ENCODE peak calls at places on chromosome 7, in nine cellular contexts. X, D, W, C, O, H, A, I and F are unnamed samples.

GRCh38 chr7:106284516-106285050 is at the start of gene NAMPT:
- DNase-seq in D (peak), W (peak), I (peak), H (peak), X (peak), C (peak), A (peak), O (peak), F (no peak)

GRCh38 chr7:30285067-30285530 is 702 bp downstream of the ZNRF2 start:
- DNase-seq in A (peak), X (peak), H (peak), W (peak), D (no peak), I (peak), O (peak), C (peak), F (peak)

GRCh38 chr7:26782501-26782900 is 81.9 kb downstream of the SKAP2 start:
- DNase-seq in W (no peak), A (no peak), O (no peak), H (no peak), X (no peak), C (no peak), I (no peak), D (no peak), F (no peak)

GRCh38 chr7:95491634-95492314 is 6.0 kb downstream of the ASB4 start:
- DNase-seq in C (peak), D (no peak), X (no peak), A (no peak), H (peak), I (no peak), W (peak), O (no peak), F (no peak)

GRCh38 chr7:51162724-51163329 is 153.8 kb downstream of the COBL start:
- DNase-seq in O (peak), I (peak), C (peak), A (peak), H (peak), W (peak), D (peak), X (peak), F (peak)

GRCh38 chr7:80699030-80699638 is 60.7 kb downstream of the CD36 start:
- DNase-seq in H (peak), W (peak), I (no peak), X (peak), D (no peak), O (peak), A (peak), C (no peak), F (peak)

GRCh38 chr7:25359471-25360059 is 131.3 kb upstream of the NPVF start:
- DNase-seq in I (peak), O (no peak), C (no peak), W (peak), D (no peak), H (no peak), A (no peak), X (peak), F (no peak)

GRCh38 chr7:150451833-150452431 is 1.5 kb downstream of the GIMAP8 start:
- DNase-seq in X (no peak), O (no peak), A (no peak), H (no peak), D (no peak), C (no peak), I (no peak), W (no peak), F (no peak)

GRCh38 chr7:150941983-150942590 is 36.0 kb downstream of the KCNH2 start:
- DNase-seq in X (peak), D (no peak), H (peak), I (peak), W (peak), O (no peak), C (peak), A (no peak), F (no peak)

GRCh38 chr7:37336259-37336658 is 112.4 kb downstream of the ELMO1 start:
- DNase-seq in A (peak), I (no peak), X (no peak), W (no peak), D (no peak), C (no peak), O (peak), H (no peak), F (no peak)